ENCODE peak calls at places on chromosomes 4 and X, in nine cellular contexts. W is pancreas; J is CD4-positive, alpha-beta T cell; S is endothelial cell of umbilical vein; O is lower lobe of right lung; X is thoracic aorta; L is astrocyte; C is OCI-LY7; U is dorsolateral prefrontal cortex. R is an unnamed sample.

GRCh38 chr4:67700119-67700873 is 659 bp downstream of the UBA6 start:
- DNase-seq in X (no peak), O (no peak), C (peak), L (peak), U (no peak), W (no peak), J (no peak), S (no peak), R (peak)

GRCh38 chrX:130260316-130260715 is 8.4 kb downstream of the ZNF280C start:
- DNase-seq in O (no peak), W (no peak), C (no peak), L (peak), S (no peak), U (no peak), X (no peak), J (no peak), R (no peak)

GRCh38 chr4:185215261-185215660 is 5.9 kb downstream of the SNX25 start:
- DNase-seq in J (no peak), L (no peak), S (no peak), W (no peak), C (no peak), X (no peak), U (no peak), O (no peak), R (no peak)

GRCh38 chr4:141448490-141448889 is 187.9 kb upstream of the IL15 start:
- DNase-seq in C (no peak), W (no peak), X (no peak), O (no peak), J (no peak), L (no peak), S (no peak), U (no peak), R (no peak)

GRCh38 chr4:168421671-168422070 is 58.6 kb downstream of the DDX60L start:
- DNase-seq in X (no peak), J (no peak), S (peak), U (no peak), L (peak), O (no peak), C (no peak), W (no peak), R (peak)

GRCh38 chr4:77586953-77587383 is 18.7 kb upstream of the CXCL13 start:
- DNase-seq in C (no peak), U (no peak), W (no peak), O (no peak), S (no peak), J (peak), X (no peak), L (peak), R (peak)

GRCh38 chr4:38829237-38829636 is 24.6 kb upstream of the TLR1 start:
- DNase-seq in J (no peak), C (no peak), X (no peak), O (no peak), L (no peak), S (no peak), W (no peak), U (no peak), R (no peak)

GRCh38 chrX:136742721-136743379 is 37.9 kb downstream of the ARHGEF6 start:
- DNase-seq in J (no peak), S (no peak), L (no peak), X (no peak), C (no peak), W (no peak), O (no peak), U (no peak), R (no peak)

GRCh38 chr4:12926189-12927066 is 557.7 kb downstream of the RAB28 start:
- DNase-seq in X (no peak), S (no peak), L (no peak), U (no peak), C (no peak), J (no peak), W (no peak), O (no peak), R (no peak)

GRCh38 chr4:41044165-41044564 is 170.2 kb downstream of the APBB2 start:
- DNase-seq in C (peak), W (no peak), S (no peak), J (no peak), O (no peak), L (no peak), X (no peak), U (no peak), R (no peak)

GRCh38 chr4:106691749-106692148 is 323.2 kb upstream of the GIMD1 start:
- DNase-seq in X (no peak), O (no peak), L (no peak), S (peak), W (no peak), C (no peak), J (no peak), U (no peak), R (no peak)

GRCh38 chrX:124747295-124747694 is 400.9 kb downstream of the SH2D1A start:
- DNase-seq in X (no peak), O (no peak), U (no peak), L (no peak), J (no peak), W (no peak), S (no peak), C (no peak), R (no peak)

GRCh38 chrX:4805559-4805958 is 1092.1 kb upstream of the PRKX start:
- DNase-seq in W (no peak), C (no peak), O (no peak), X (no peak), J (no peak), U (no peak), L (no peak), S (no peak), R (no peak)

GRCh38 chrX:135328421-135329005 is 19.2 kb downstream of the ETDC start:
- DNase-seq in U (no peak), L (peak), C (no peak), X (no peak), J (no peak), W (no peak), O (no peak), S (no peak), R (no peak)

GRCh38 chr4:110907801-110908313 is 285.0 kb upstream of the PITX2 start:
- DNase-seq in C (no peak), L (no peak), W (no peak), J (no peak), X (no peak), S (no peak), O (no peak), U (no peak), R (no peak)

GRCh38 chrX:18981124-18981807 is 2.6 kb downstream of the PHKA2 start:
- DNase-seq in C (no peak), L (no peak), W (no peak), U (no peak), X (no peak), J (no peak), S (no peak), O (no peak), R (no peak)

GRCh38 chr4:165079476-165079875 is 25.8 kb downstream of the TRIM75 start:
- DNase-seq in O (no peak), J (no peak), L (peak), S (peak), C (no peak), U (no peak), W (no peak), X (no peak), R (peak)

GRCh38 chr4:183600189-183600685 is 58.7 kb downstream of the RWDD4 start:
- DNase-seq in O (no peak), L (no peak), X (no peak), W (no peak), U (no peak), S (peak), J (no peak), C (peak), R (no peak)

GRCh38 chr4:121041307-121042090 is 30.8 kb downstream of the NDNF start:
- DNase-seq in W (no peak), J (no peak), L (no peak), X (no peak), S (no peak), O (no peak), C (no peak), U (no peak), R (no peak)

GRCh38 chr4:40750461-40751258 is 905 bp downstream of the NSUN7 start:
- DNase-seq in J (no peak), U (no peak), S (peak), X (no peak), L (peak), W (no peak), O (no peak), C (no peak), R (no peak)

GRCh38 chrX:42107495-42108139 is 184.3 kb upstream of the CASK start:
- DNase-seq in O (no peak), X (no peak), C (no peak), J (no peak), U (no peak), W (no peak), S (no peak), L (no peak), R (no peak)

GRCh38 chr4:102705391-102705935 is 55.3 kb downstream of the MANBA start:
- DNase-seq in J (no peak), U (no peak), S (no peak), L (no peak), C (no peak), X (no peak), W (no peak), O (no peak), R (no peak)

GRCh38 chrX:11968470-11968869 is 169.8 kb upstream of the FRMPD4 start:
- DNase-seq in X (no peak), S (no peak), J (no peak), C (no peak), O (no peak), U (no peak), W (no peak), L (peak), R (peak)

GRCh38 chr4:139312552-139313332 is 10.5 kb upstream of the NDUFC1 start:
- DNase-seq in L (no peak), U (no peak), O (no peak), W (no peak), S (no peak), J (no peak), C (peak), X (no peak), R (no peak)

GRCh38 chr4:7904942-7905341 is 34.7 kb downstream of the AFAP1 start:
- DNase-seq in S (no peak), W (no peak), C (no peak), X (no peak), U (no peak), J (no peak), O (no peak), L (peak), R (no peak)

GRCh38 chr4:6777636-6778281 is 4.8 kb upstream of the KIAA0232 start:
- DNase-seq in S (no peak), O (no peak), W (no peak), C (no peak), L (no peak), X (no peak), U (no peak), J (no peak), R (no peak)

GRCh38 chr4:140857111-140857510 is 100.9 kb upstream of the TBC1D9 start:
- DNase-seq in C (no peak), U (no peak), W (no peak), L (peak), O (no peak), X (no peak), J (no peak), S (no peak), R (peak)

GRCh38 chrX:16188687-16189086 is 21.4 kb downstream of the MAGEB17 start:
- DNase-seq in C (no peak), J (no peak), L (peak), S (peak), W (no peak), O (no peak), U (no peak), X (no peak), R (no peak)

GRCh38 chr4:159779716-159780115 is 676.8 kb downstream of the RAPGEF2 start:
- DNase-seq in S (no peak), C (no peak), U (no peak), O (no peak), W (no peak), L (peak), X (no peak), J (no peak), R (no peak)

GRCh38 chrX:8201896-8202331 is 30.8 kb upstream of the VCX2 start:
- DNase-seq in S (no peak), J (no peak), W (no peak), X (no peak), O (no peak), C (no peak), L (peak), U (no peak), R (no peak)

GRCh38 chr4:37780444-37781133 is 45.9 kb upstream of the PGM2 start:
- DNase-seq in U (no peak), J (peak), L (no peak), C (peak), S (no peak), W (no peak), X (no peak), O (no peak), R (no peak)

GRCh38 chrX:119410027-119410819 is 11.1 kb downstream of the SLC25A43 start:
- DNase-seq in U (no peak), O (peak), W (peak), X (no peak), S (no peak), C (no peak), L (peak), J (no peak), R (peak)

GRCh38 chr4:145130788-145131398 is 32.8 kb downstream of the ABCE1 start:
- DNase-seq in O (no peak), W (no peak), S (peak), L (peak), C (no peak), J (no peak), X (no peak), U (no peak), R (peak)
- H3K27ac ChIP-seq in O (peak), W (no peak), S (peak), L (peak), C (no peak), J (no peak), X (peak), U (no peak), R (no peak)

GRCh38 chr4:87220094-87220831 is at the start of gene KLHL8:
- DNase-seq in L (peak), J (peak), X (peak), C (peak), W (peak), O (peak), U (peak), S (peak), R (peak)
- TF ChIP-seq CTCF in L (no peak), J (no peak), X (peak), C (peak), W (no peak), O (peak), U (peak), S (peak), R (peak)

GRCh38 chrX:43813319-43813718 is 68.9 kb downstream of the MAOB start:
- DNase-seq in L (no peak), X (no peak), J (no peak), U (no peak), S (no peak), W (no peak), C (no peak), O (no peak), R (no peak)

GRCh38 chrX:43813898-43814297 is 68.4 kb downstream of the MAOB start:
- DNase-seq in W (no peak), X (no peak), O (no peak), L (no peak), S (no peak), C (no peak), U (no peak), J (no peak), R (no peak)

GRCh38 chrX:43808231-43808630 is 74.0 kb downstream of the MAOB start:
- DNase-seq in X (no peak), C (no peak), W (no peak), J (no peak), L (no peak), O (no peak), U (no peak), S (no peak), R (no peak)

GRCh38 chrX:43805579-43805978 is 76.7 kb downstream of the MAOB start:
- DNase-seq in O (no peak), J (no peak), W (no peak), S (no peak), U (no peak), C (no peak), L (peak), X (no peak), R (no peak)

DNA sequence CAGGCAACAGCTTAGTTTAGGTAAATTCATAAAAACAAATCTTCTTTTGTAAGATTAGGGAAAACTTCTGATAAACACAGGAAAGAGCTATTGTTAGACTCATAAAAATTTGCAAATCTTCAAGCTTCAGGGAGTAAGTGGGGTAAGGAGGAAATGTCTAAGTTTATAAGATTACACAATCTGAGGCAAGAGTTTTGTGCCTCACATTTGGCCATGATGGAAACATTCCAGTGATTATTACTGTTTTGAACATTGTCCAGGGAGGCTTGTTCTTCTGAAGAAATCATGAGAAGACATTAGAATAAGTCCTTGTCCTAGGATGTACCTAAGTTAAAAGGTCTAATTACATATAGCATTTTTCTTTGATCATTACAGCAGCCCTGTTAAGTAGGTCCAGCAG is 72.8 kb downstream of the MAOB start:
- DNase-seq in C (no peak), W (no peak), S (no peak), U (no peak), L (peak), J (no peak), X (no peak), O (no peak), R (no peak)
- H3K27ac ChIP-seq in C (no peak), W (no peak), S (no peak), U (no peak), L (no peak), J (no peak), X (peak), O (no peak), R (no peak)

GRCh38 chr4:1277667-1278335 is 11.9 kb upstream of the MAEA start:
- DNase-seq in L (no peak), W (no peak), S (no peak), X (no peak), J (no peak), C (no peak), O (no peak), U (no peak), R (no peak)
- TF ChIP-seq CTCF in L (peak), W (no peak), S (no peak), X (no peak), J (no peak), C (peak), O (no peak), U (no peak), R (no peak)

GRCh38 chr4:11050766-11051165 is 366.2 kb upstream of the CLNK start:
- DNase-seq in W (no peak), O (no peak), C (no peak), X (no peak), S (no peak), J (no peak), L (no peak), U (no peak), R (no peak)

GRCh38 chr4:11053601-11054000 is 369.0 kb upstream of the CLNK start:
- DNase-seq in C (no peak), J (no peak), L (peak), X (no peak), S (no peak), U (no peak), O (no peak), W (no peak), R (no peak)

GRCh38 chr4:11051181-11051580 is 366.6 kb upstream of the CLNK start:
- DNase-seq in C (no peak), S (no peak), X (no peak), L (no peak), W (no peak), J (no peak), O (no peak), U (no peak), R (no peak)
- H3K27ac ChIP-seq in C (no peak), S (no peak), X (no peak), L (no peak), W (no peak), J (no peak), O (no peak), U (no peak), R (no peak)

DNA sequence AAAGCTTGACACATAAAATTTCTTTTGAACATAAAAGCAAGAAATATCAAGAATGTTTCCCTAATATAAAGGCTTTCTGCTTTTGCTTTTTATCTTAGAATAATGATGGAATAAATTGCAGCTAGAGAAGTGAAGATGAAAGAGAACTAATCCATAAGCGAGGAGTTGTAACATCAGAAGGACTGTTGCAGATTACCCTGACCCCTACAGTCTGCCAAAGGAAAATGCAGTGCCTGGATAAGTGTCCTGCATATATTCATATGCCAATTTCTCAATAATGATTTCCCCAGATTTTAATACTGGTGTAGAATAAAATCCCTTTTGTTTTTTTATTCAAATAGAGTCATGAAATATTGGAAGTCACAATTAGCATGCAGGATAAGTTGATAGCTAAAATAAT is 115.9 kb downstream of the MAGEC2 start:
- DNase-seq in W (no peak), U (no peak), S (peak), J (no peak), L (peak), X (no peak), C (no peak), O (no peak), R (peak)
- TF ChIP-seq CTCF in W (no peak), U (peak), S (peak), J (no peak), L (peak), X (peak), C (peak), O (peak), R (peak)

DNA sequence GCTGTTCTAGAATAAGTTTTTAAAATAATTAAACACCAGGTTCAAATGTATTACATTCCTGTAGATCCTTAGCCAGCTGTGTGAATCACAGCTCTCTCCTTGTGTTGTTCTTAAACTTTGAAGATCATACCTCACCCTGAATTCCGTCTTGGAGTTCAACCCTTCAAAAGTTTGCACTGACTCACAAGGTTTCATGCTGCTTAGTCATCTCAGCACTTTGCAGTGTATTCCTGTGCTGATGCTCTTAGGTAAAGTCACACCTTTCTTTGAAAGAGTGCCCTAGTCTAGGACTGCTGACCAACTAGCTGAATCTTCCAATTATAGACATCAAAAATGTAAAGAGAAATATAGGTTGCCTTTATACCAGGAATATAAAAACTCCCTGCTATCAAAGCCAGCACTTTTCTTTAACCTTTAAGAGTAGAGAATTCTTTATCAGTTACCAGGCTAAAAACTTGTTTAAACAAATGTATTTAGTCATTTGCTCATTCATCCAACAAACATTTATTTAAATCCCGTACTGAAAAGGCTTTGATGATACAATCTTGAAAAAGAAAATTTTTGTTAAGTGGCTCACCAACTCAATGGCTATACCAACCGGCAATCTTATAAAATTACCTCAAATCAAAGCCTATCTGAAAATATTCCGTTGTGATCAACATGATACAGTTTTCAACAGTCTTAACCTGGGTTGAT is 169.7 kb downstream of the RAP1GDS1 start:
- DNase-seq in U (no peak), X (no peak), W (no peak), L (peak), J (no peak), C (no peak), S (no peak), O (no peak), R (peak)
- H3K27ac ChIP-seq in U (no peak), X (no peak), W (no peak), L (peak), J (no peak), C (no peak), S (no peak), O (no peak), R (no peak)

GRCh38 chr4:176635372-176636261 is 157.1 kb downstream of the VEGFC start:
- DNase-seq in W (no peak), S (peak), U (no peak), C (no peak), O (no peak), L (peak), J (no peak), X (no peak), R (peak)
- TF ChIP-seq CTCF in W (no peak), S (no peak), U (no peak), C (no peak), O (no peak), L (peak), J (no peak), X (no peak), R (no peak)

GRCh38 chrX:39618178-39618577 is 479.6 kb downstream of the BCOR start:
- DNase-seq in U (no peak), O (no peak), X (no peak), J (no peak), W (no peak), S (no peak), C (no peak), L (no peak), R (no peak)

GRCh38 chrX:39613997-39614679 is 483.6 kb downstream of the BCOR start:
- DNase-seq in S (no peak), L (no peak), C (no peak), W (no peak), U (no peak), X (no peak), O (peak), J (peak), R (no peak)

GRCh38 chrX:39613508-39613921 is 484.2 kb downstream of the BCOR start:
- DNase-seq in W (peak), J (no peak), L (no peak), X (no peak), S (peak), U (no peak), O (peak), C (peak), R (peak)

GRCh38 chrX:39614680-39614998 is 483.1 kb downstream of the BCOR start:
- DNase-seq in L (no peak), S (no peak), W (no peak), J (no peak), C (no peak), X (no peak), O (no peak), U (no peak), R (no peak)

GRCh38 chrX:39616098-39616729 is 481.5 kb downstream of the BCOR start:
- DNase-seq in U (no peak), C (peak), X (no peak), S (no peak), O (no peak), J (no peak), W (no peak), L (no peak), R (no peak)
- H3K27ac ChIP-seq in U (no peak), C (no peak), X (no peak), S (no peak), O (no peak), J (no peak), W (no peak), L (no peak), R (no peak)

R was measured in RWPE1.